ENCODE peak calls at places on chromosomes 11 and 22, in five cellular contexts. H is astrocyte of the spinal cord, X is endodermal cell, E is NB4, P is endothelial cell of umbilical vein. Y is an unnamed sample.
A peak's percentile ranks its signal among the peaks of the same experiment; 100 is the strongest.

GRCh38 chr11:24373516-24373915 is 123.3 kb upstream of the LUZP2 start:
- DNase-seq in P (no peak), E (no peak), X (no peak), H (no peak), Y (no peak)

GRCh38 chr11:76648061-76648460 is 22.5 kb downstream of the LRRC32 start:
- DNase-seq in X (peak; percentile 29), H (no peak), E (no peak), P (no peak), Y (no peak)

GRCh38 chr11:60873533-60873932 is 6.2 kb downstream of the ZP1 start:
- DNase-seq in P (no peak), X (no peak), E (no peak), H (no peak), Y (no peak)

GRCh38 chr11:6576471-6577373 is 26.7 kb downstream of the RRP8 start:
- DNase-seq in X (no peak), E (peak; percentile 10), P (peak; percentile 84), H (peak; percentile 82), Y (peak; percentile 31)

GRCh38 chr22:40107756-40108437 is 69.8 kb upstream of the TNRC6B start:
- DNase-seq in E (no peak), H (peak; percentile 5), P (no peak), X (no peak), Y (peak; percentile 58)

GRCh38 chr11:79092791-79093313 is 348.0 kb downstream of the TENM4 start:
- DNase-seq in P (peak; percentile 26), H (peak; percentile 90), X (no peak), E (peak; percentile 91), Y (peak; percentile 88)

GRCh38 chr11:32255876-32256275 is 165.0 kb downstream of the RCN1 start:
- DNase-seq in X (no peak), H (no peak), E (no peak), P (no peak), Y (no peak)

GRCh38 chr11:1767399-1768140 is 3.8 kb upstream of the CTSD start:
- DNase-seq in E (no peak), H (no peak), P (no peak), X (no peak), Y (no peak)

DNA sequence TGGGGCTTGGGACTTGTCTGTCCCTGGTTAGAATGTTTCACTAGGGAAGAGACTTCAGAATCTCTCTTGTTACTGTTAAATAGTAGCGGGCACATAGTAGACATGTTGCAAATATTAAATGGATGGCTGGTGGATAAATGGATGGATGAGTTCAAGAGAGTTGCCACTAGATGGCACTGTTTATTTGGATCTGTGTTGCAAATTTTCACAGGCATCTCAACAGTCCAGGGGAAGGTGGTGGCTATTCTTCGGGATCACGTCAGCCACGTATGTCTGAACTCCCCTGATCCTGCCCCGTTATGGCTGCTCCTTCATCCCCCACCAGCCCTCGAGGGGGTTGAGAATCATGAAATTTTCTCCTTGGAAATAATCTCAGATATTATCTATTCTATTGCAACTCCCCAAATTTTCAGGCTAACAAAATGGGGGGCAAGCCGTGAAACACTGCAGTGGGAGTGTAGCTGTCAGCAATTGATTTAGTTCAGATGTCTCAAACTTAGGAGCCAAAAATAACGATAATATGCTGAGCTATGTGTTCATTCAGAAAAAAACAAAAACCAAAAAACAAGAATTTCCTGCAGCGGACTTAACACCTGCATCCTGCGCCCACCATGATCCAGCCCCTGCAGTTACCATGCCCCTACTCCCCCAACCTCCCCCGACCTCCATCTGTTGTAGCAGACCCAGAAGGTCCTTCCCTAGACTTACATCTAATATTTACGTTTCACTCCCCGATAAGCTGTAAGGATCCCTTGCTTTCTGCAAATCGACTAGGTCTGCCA is 29.1 kb upstream of the BIRC3 start:
- DNase-seq in H (peak; percentile 77), P (peak; percentile 66), E (peak; percentile 77), X (peak; percentile 64), Y (peak; percentile 81)
- H3K4me3 ChIP-seq in H (peak overlapping the region; percentile 14), P (no peak overlapping the region), E (no peak overlapping the region), X (no peak overlapping the region), Y (peak overlapping the region; percentile 34)

GRCh38 chr11:86274503-86274902 is 27.5 kb upstream of the HIKESHI start:
- DNase-seq in X (peak; percentile 81), H (no peak), E (peak; percentile 31), P (no peak), Y (no peak)
- TF ChIP-seq CTCF in X (peak; percentile 80), H (peak; percentile 14), E (peak; percentile 47), P (peak; percentile 23), Y (peak; percentile 27)

GRCh38 chr22:17911312-17911705 is 113.1 kb downstream of the MICAL3 start:
- DNase-seq in P (no peak), X (no peak), H (no peak), E (no peak), Y (no peak)
- H3K4me3 ChIP-seq in P (no peak overlapping the region), X (no peak overlapping the region), H (no peak overlapping the region), E (no peak overlapping the region), Y (no peak overlapping the region)

DNA sequence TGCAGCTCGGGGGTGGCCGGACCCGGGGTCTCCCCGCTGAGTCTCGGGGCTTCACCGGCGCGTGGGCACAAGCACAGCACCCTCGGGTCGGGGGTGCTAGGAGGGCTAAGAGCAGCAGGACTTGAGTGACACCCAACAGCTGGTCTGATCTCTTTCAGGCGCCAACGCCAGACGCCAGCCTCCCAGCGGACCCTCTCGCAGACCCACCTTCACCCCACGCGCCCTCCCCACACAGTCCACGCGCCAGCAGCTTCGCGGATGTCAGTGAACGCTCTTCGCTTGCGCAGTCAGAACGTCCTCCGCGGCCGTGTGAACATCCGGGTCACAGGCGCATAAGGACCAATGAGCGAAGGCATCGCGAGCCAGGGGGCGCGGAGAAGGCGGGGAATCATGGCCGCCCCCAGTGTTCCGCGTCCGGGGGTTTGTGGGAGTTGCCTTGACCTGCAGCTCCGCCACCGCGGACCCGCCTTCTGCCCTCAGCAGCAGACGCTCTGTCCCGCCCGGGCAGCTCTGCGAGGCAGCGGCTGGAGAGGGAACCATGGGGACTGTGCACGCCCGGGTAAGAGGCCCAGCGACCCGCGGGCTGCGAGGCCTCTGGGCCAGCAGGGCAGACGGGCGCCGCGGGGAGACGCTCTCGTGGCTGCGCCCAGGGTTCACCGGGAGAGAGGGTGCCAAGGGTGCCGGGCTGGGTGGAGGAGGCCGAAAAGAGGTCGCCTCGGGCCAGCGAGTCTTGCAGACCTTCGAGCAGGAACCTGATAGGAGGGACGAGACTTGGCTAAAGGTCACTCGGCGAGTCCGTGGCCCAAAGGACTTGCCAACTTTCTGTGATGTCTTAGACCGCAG is at the start of gene SAMM50:
- DNase-seq in X (peak; percentile 96), H (peak; percentile 85), E (peak; percentile 95), P (peak; percentile 95), Y (peak; percentile 94)
- TF ChIP-seq CTCF in X (no peak), H (peak; percentile 8), E (no peak), P (no peak), Y (no peak)

GRCh38 chr11:78061088-78061920 is 2.4 kb upstream of the THRSP start:
- DNase-seq in E (peak; percentile 38), X (no peak), P (no peak), H (no peak), Y (no peak)

GRCh38 chr11:78062671-78063070 is 990 bp upstream of the THRSP start:
- DNase-seq in E (no peak), X (no peak), H (no peak), P (no peak), Y (no peak)

GRCh38 chr11:78057462-78058055 is 6.1 kb upstream of the THRSP start:
- DNase-seq in P (no peak), E (no peak), X (no peak), H (no peak), Y (no peak)

GRCh38 chr11:78061921-78062311 is 1.7 kb upstream of the THRSP start:
- DNase-seq in P (no peak), H (no peak), E (no peak), X (no peak), Y (no peak)

GRCh38 chr11:78060533-78060932 is 3.1 kb upstream of the THRSP start:
- DNase-seq in E (no peak), P (no peak), X (no peak), H (no peak), Y (no peak)
- H3K4me3 ChIP-seq in E (no peak overlapping the region), P (no peak overlapping the region), X (no peak overlapping the region), H (no peak overlapping the region), Y (no peak overlapping the region)

DNA sequence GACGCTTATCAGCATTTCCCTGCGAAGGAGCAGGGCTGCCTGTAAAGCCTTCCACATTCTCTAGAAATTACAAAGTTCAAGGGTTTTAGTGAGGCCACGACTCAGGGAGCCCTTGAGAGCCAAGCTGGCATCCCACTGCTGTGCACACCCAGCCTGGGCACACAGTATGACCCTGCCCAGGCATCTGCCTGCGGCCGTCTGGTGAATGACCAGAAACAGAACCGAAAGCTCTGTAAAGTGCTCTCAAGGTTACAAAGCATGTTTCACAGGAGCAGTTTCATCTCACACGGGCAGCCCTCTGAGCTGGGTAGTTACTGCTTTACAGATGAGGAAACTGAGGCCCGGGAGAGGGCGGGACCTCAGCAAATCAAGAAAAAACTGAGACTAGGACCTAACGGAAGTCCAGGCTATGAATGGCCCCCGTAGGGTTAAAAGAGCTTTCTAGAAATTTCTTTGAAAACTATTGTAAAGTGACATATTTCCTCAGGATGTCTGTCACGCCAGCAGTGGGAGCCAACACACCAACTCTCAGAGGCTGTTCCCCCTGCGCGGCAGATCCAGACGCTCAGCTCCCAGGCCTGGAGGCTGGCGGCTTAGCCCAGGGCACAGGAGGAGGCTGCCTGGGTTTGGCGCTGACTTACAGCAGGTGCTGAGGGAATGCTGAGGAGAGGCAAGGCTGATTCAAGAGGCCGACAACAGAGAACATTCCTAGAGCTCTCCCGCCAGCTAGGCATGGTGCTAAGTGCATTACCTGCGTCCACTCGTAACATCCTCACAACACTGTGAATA is 7.7 kb upstream of the TCF20 start:
- DNase-seq in P (peak; percentile 20), H (no peak), X (peak; percentile 71), E (no peak), Y (peak; percentile 4)
- TF ChIP-seq CTCF in P (no peak), H (peak; percentile 14), X (peak; percentile 39), E (no peak), Y (no peak)

GRCh38 chr11:81420668-81421550 is 1312.8 kb downstream of the FAM181B start:
- DNase-seq in P (no peak), X (peak; percentile 71), H (no peak), E (no peak), Y (no peak)
- H3K4me3 ChIP-seq in P (no peak overlapping the region), X (peak overlapping the region; percentile 25), H (no peak overlapping the region), E (no peak overlapping the region), Y (no peak overlapping the region)

DNA sequence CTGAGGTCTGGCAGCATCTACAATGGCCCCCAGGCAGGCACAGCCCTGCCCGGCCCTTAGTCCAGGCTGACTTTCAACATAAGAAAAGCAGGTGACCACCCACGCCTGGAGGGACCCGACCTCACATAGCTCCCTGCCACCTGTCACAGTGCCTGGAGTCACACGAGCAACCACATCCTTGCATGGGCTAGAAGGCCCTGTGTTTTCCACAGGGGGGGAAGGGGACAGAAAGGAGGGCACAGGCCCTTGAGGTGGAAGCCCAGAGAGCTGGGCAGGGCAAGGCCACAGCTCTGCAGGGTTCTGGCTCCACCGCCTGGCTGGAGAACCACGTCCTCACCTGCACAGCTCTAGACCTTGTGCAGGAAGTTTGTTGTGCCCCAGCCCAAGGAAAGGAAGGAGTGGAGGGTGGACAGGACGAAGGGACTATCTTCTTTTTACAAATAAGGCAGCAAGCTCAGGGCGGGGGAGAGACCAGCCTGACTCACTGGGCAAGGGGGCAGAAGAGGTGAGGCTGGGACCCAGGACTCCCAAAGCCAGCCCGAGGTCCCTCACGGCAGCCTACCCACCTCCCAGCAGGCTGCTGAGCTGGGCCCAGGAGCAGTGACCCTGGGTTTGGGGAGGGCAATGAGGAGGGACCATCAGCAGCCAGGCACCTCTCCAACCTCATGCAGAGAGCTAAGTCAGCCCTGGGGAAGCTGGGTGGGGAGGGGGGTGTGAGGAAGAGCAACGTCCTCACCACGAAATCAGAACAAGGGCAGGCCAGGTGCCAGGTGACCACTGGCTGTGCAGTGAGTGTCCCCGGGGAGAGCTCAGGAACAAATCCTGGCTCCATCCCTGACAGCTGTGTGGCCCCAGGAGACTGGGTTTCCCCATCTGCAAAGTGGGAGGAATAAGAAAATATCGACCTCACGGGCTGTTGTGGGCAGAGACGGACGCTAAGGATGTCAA is 4.3 kb downstream of the C1QTNF6 start:
- DNase-seq in X (no peak), P (no peak), H (no peak), E (no peak), Y (no peak)
- TF ChIP-seq CTCF in X (no peak), P (no peak), H (no peak), E (no peak), Y (no peak)

Y was measured in fibroblast of villous mesenchyme.